ENCODE peak calls at places on chromosomes 7 and 10, in nine cellular contexts. G is right lobe of liver, Z is adrenal gland, N is prostate gland, X is transverse colon, Q is heart left ventricle, E is tibial nerve, Y is Peyer's patch, S is sigmoid colon. I is an unnamed sample.
A peak's percentile ranks its signal among the peaks of the same experiment; 100 is the strongest.

GRCh38 chr7:121187676-121188075 is 141.1 kb upstream of the WNT16 start:
- DNase-seq in Y (no peak), X (no peak), G (no peak), Z (no peak), S (no peak), Q (no peak), N (no peak), E (no peak), I (no peak)

GRCh38 chr7:142301923-142302550 is 44.2 kb upstream of the PRSS58 start:
- DNase-seq in S (no peak), Q (no peak), Y (no peak), X (no peak), N (no peak), G (no peak), Z (no peak), E (no peak), I (no peak)

GRCh38 chr7:26543345-26543744 is 251.7 kb downstream of the SNX10 start:
- DNase-seq in Q (no peak), Z (no peak), E (no peak), N (no peak), X (no peak), S (no peak), G (no peak), Y (no peak), I (no peak)

GRCh38 chr7:12570529-12571461 is at the start of gene SCIN:
- DNase-seq in S (peak; percentile 66), Y (no peak), Q (no peak), N (peak; percentile 41), E (peak; percentile 22), Z (no peak), X (peak; percentile 79), G (peak; percentile 28), I (no peak)

GRCh38 chr10:104268691-104269645 is at the start of gene GSTO2:
- DNase-seq in X (peak; percentile 99), S (peak; percentile 100), Y (peak; percentile 99), G (peak; percentile 94), E (peak; percentile 96), N (peak; percentile 99), Q (peak; percentile 100), Z (peak; percentile 100), I (peak; percentile 99)

GRCh38 chr10:88379575-88379974 is 203.5 kb downstream of the RNLS start:
- DNase-seq in E (peak; percentile 15), X (peak; percentile 35), Z (peak; percentile 21), Y (no peak), S (no peak), N (no peak), Q (no peak), G (no peak), I (no peak)

GRCh38 chr10:76082956-76083355 is 651.5 kb downstream of the LRMDA start:
- DNase-seq in E (no peak), X (peak; percentile 8), Z (no peak), G (no peak), Y (no peak), S (no peak), Q (no peak), N (no peak), I (no peak)

GRCh38 chr10:70901276-70901878 is 13.0 kb upstream of the PCBD1 start:
- DNase-seq in Z (no peak), Q (no peak), X (peak; percentile 3), N (no peak), Y (no peak), S (peak; percentile 47), G (no peak), E (no peak), I (peak; percentile 27)

GRCh38 chr7:70920886-70921285 is 211.1 kb upstream of the GALNT17 start:
- DNase-seq in Y (no peak), G (no peak), Q (no peak), N (no peak), Z (no peak), E (no peak), S (no peak), X (no peak), I (no peak)

GRCh38 chr7:100825760-100826545 is 1.4 kb downstream of the EPHB4 start:
- DNase-seq in Z (no peak), N (no peak), G (no peak), E (no peak), X (no peak), S (no peak), Q (no peak), Y (no peak), I (no peak)

GRCh38 chr10:61793760-61794713 is 107.5 kb upstream of the ARID5B start:
- DNase-seq in Y (no peak), N (no peak), X (no peak), G (no peak), E (no peak), Q (no peak), Z (no peak), S (no peak), I (no peak)

GRCh38 chr10:94282369-94282768 is 80.4 kb downstream of the NOC3L start:
- DNase-seq in X (no peak), Y (no peak), N (no peak), S (no peak), Z (no peak), G (no peak), E (no peak), Q (no peak), I (no peak)

DNA sequence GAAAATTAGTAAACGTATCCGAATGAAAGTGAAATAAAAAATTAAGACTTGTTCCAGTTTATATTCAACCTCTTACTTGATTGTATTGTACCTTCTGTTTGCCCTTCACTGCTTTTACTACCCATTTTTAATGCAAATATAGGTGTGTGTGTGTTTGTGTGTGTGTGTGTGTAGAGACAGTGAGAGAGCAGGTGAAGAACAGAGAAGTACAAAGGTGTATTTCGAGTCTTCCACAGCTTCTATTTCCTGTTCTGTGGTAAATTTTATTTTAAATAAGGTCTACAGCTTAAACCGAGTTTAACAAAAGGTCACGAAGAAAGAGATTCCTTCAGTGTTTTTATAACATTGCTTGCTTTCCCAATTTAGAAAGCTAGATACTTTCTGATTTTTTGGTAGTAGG is 12.7 kb upstream of the SVIL start:
- DNase-seq in S (no peak), G (no peak), Y (no peak), X (no peak), N (no peak), E (no peak), Z (no peak), Q (no peak), I (no peak)
- H3K4me3 ChIP-seq in S (no peak overlapping the region), G (no peak overlapping the region), Y (no peak overlapping the region), X (no peak overlapping the region), N (no peak overlapping the region), E (peak overlapping the region; percentile 15), Z (no peak overlapping the region), Q (no peak overlapping the region), I (no peak overlapping the region)

GRCh38 chr7:117019786-117020604 is 66.7 kb downstream of the ST7 start:
- DNase-seq in N (peak; percentile 61), G (peak; percentile 36), Q (peak; percentile 84), Y (no peak), Z (peak; percentile 48), X (peak; percentile 37), E (peak; percentile 20), S (peak; percentile 93), I (no peak)
- TF ChIP-seq POLR2A in N (no peak), G (no peak), Q (no peak), Y (no peak), Z (peak; percentile 67), X (no peak), E (no peak), S (no peak), I (no peak)

DNA sequence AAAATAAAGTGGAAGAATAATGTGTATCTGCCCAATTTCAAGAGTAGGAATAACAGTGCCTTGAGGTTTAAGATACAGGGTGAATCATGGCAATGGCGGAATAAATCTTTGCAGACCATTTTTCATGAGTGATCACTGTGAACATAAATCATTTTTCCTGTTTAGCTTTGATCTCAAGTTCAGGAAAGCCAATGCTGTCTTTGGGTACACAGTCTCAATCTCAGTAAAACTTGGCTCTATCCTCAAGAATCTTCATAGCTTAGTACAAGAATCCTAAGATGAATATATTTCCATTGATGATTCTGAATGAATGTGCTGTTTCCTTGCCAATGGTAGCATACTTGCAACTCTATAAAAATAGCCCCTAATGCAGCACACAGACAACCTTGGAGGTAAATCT is 6.8 kb downstream of the NAMPT start:
- DNase-seq in G (no peak), X (no peak), S (no peak), Q (no peak), E (no peak), N (no peak), Z (no peak), Y (no peak), I (no peak)
- H3K4me3 ChIP-seq in G (no peak overlapping the region), X (no peak overlapping the region), S (no peak overlapping the region), Q (no peak overlapping the region), E (no peak overlapping the region), N (no peak overlapping the region), Z (no peak overlapping the region), Y (no peak overlapping the region), I (no peak overlapping the region)

DNA sequence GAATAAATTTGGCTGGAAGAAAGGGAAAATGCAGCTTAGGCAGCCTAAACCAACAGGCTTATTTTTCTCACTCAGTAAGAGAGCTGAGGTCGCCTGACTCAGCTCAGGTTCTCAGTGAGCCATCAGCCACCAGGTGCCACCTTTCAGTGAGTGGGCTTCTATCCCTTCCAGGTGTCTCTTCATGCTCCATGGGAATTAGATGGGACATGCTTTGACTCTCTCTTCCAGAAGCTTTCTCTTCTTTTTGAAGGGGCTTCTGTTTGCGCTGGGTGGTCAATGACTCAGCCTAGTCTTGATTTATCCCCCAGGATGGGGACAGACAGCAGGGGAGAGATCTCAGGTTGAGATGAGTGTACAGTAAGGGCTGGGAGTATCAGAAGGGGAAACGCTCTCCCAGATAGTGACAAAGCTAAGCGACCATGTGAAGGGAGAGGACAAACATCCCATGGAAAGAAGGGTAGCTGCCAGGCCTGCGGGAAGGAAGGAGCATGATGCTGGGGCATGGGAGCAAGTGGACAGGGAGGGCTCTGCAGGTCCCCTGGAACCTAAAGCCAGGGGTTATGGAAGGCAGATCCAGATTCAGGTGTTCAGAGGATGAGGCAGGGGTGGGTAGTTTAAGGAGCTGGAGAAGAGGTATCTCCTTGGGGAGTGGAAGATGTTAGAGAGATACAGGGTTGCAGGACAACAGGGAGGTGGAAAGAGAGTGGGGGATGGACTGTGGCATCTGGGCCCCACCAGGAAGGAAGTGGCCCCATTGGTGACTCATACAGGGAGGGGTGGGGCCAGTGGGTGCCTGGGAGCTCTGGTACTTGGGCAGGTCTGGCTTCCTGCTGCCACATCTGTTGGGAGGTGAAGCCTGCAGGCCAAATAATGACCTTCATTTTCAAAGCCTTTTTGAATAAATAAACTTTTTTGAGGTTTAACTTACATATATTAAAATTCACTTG is 32.5 kb downstream of the OGDH start:
- DNase-seq in E (peak; percentile 45), S (peak; percentile 79), Y (peak; percentile 91), Q (peak; percentile 78), X (peak; percentile 88), Z (peak; percentile 73), G (peak; percentile 67), N (peak; percentile 34), I (no peak)
- TF ChIP-seq POLR2A in E (no peak), S (no peak), Y (no peak), Q (peak; percentile 11), X (no peak), Z (no peak), G (no peak), N (no peak), I (no peak)

DNA sequence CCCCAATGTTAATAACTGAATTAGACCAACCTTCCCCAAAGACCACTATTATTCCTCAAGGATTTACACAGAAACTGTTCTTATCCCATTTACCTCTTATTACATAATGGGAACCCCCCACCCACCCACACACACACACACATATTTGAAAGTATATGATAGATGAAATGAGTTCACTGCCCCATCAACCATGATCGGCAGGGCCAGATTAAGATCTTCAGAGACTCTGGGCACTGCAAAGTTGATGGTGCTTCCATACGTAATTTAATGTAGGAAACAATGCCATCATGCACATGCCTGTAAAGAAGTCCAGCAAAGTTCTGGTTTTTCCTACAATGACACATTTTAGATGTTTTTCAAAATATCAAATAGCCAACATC is 35.0 kb upstream of the HERPUD2 start:
- DNase-seq in G (no peak), X (no peak), Y (no peak), Q (no peak), N (no peak), Z (no peak), S (no peak), E (no peak), I (no peak)
- H3K4me3 ChIP-seq in G (no peak overlapping the region), X (no peak overlapping the region), Y (no peak overlapping the region), Q (no peak overlapping the region), N (no peak overlapping the region), Z (no peak overlapping the region), S (no peak overlapping the region), E (no peak overlapping the region), I (no peak overlapping the region)

I was measured in breast epithelium.